ENCODE peak calls at places on chromosomes 5 and 9, in seven cellular contexts. One of them, this sample, is unnamed.

GRCh38 chr5:35671516-35671915 is 53.9 kb downstream of the SPEF2 start:
- DNase-seq in DMS79: no peak
- DNase-seq in suprapubic skin: no peak
- DNase-seq in A549: no peak
- DNase-seq in C1 segment of cervical spinal cord: no peak
- DNase-seq in activated T-helper 1 cell treated with Interleukin-2 at 50 U/mL for 16 hours: no peak
- DNase-seq in GM12865: no peak
- DNase-seq in this sample: no peak

GRCh38 chr5:147417133-147417813 is 92.6 kb downstream of the DPYSL3 start:
- DNase-seq in DMS79: peak
- DNase-seq in suprapubic skin: no peak
- DNase-seq in A549: no peak
- DNase-seq in C1 segment of cervical spinal cord: no peak
- DNase-seq in activated T-helper 1 cell treated with Interleukin-2 at 50 U/mL for 16 hours: no peak
- DNase-seq in GM12865: no peak
- DNase-seq in this sample: no peak

GRCh38 chr9:6552033-6552737 is 93.3 kb downstream of the GLDC start:
- DNase-seq in DMS79: no peak
- DNase-seq in suprapubic skin: no peak
- DNase-seq in A549: no peak
- DNase-seq in C1 segment of cervical spinal cord: no peak
- DNase-seq in activated T-helper 1 cell treated with Interleukin-2 at 50 U/mL for 16 hours: no peak
- DNase-seq in GM12865: no peak
- DNase-seq in this sample: no peak

GRCh38 chr9:113738898-113739604 is 137.1 kb upstream of the ZNF618 start:
- DNase-seq in DMS79: no peak
- DNase-seq in suprapubic skin: no peak
- DNase-seq in A549: peak
- DNase-seq in C1 segment of cervical spinal cord: no peak
- DNase-seq in activated T-helper 1 cell treated with Interleukin-2 at 50 U/mL for 16 hours: no peak
- DNase-seq in GM12865: peak
- DNase-seq in this sample: no peak

GRCh38 chr5:74310386-74310785 is 330.1 kb downstream of the ENC1 start:
- DNase-seq in DMS79: no peak
- DNase-seq in suprapubic skin: no peak
- DNase-seq in A549: no peak
- DNase-seq in C1 segment of cervical spinal cord: no peak
- DNase-seq in activated T-helper 1 cell treated with Interleukin-2 at 50 U/mL for 16 hours: no peak
- DNase-seq in GM12865: no peak
- DNase-seq in this sample: no peak

GRCh38 chr9:128419061-128419925 is 1.4 kb upstream of the CERCAM start:
- DNase-seq in DMS79: peak
- DNase-seq in suprapubic skin: no peak
- DNase-seq in A549: no peak
- DNase-seq in C1 segment of cervical spinal cord: no peak
- DNase-seq in activated T-helper 1 cell treated with Interleukin-2 at 50 U/mL for 16 hours: no peak
- DNase-seq in GM12865: no peak
- DNase-seq in this sample: peak

GRCh38 chr5:107955321-107955720 is 284.6 kb upstream of the EFNA5 start:
- DNase-seq in DMS79: no peak
- DNase-seq in suprapubic skin: no peak
- DNase-seq in A549: no peak
- DNase-seq in C1 segment of cervical spinal cord: no peak
- DNase-seq in activated T-helper 1 cell treated with Interleukin-2 at 50 U/mL for 16 hours: no peak
- DNase-seq in GM12865: no peak
- DNase-seq in this sample: no peak

GRCh38 chr5:428219-428618 is 14.8 kb upstream of the EXOC3 start:
- DNase-seq in DMS79: no peak
- DNase-seq in suprapubic skin: no peak
- DNase-seq in A549: no peak
- DNase-seq in C1 segment of cervical spinal cord: no peak
- DNase-seq in activated T-helper 1 cell treated with Interleukin-2 at 50 U/mL for 16 hours: no peak
- DNase-seq in GM12865: no peak
- DNase-seq in this sample: no peak

GRCh38 chr9:123073991-123074422 is 40.5 kb downstream of the GPR21 start:
- DNase-seq in DMS79: no peak
- DNase-seq in suprapubic skin: no peak
- DNase-seq in A549: no peak
- DNase-seq in C1 segment of cervical spinal cord: no peak
- DNase-seq in activated T-helper 1 cell treated with Interleukin-2 at 50 U/mL for 16 hours: no peak
- DNase-seq in GM12865: no peak
- DNase-seq in this sample: no peak

GRCh38 chr5:180090769-180091546 is 19.4 kb upstream of the RNF130 start:
- DNase-seq in DMS79: no peak
- DNase-seq in suprapubic skin: no peak
- DNase-seq in A549: peak
- DNase-seq in C1 segment of cervical spinal cord: peak
- DNase-seq in activated T-helper 1 cell treated with Interleukin-2 at 50 U/mL for 16 hours: no peak
- DNase-seq in GM12865: no peak
- DNase-seq in this sample: peak